ENCODE peak calls at places on chromosomes 16 and 17, in nine cellular contexts. N is ovary, S is left ventricle myocardium inferior, U is endodermal cell, X is prostate gland, M is upper lobe of right lung, C is lung, R is neural crest cell, P is mesothelial cell of epicardium. J is an unnamed sample.

GRCh38 chr16:85125570-85126382 is 13.5 kb upstream of the CIBAR2 start:
- DNase-seq in N (no peak), S (peak; percentile 67), U (no peak), X (no peak), M (no peak), C (no peak), R (no peak), P (no peak), J (no peak)

GRCh38 chr16:58377932-58378331 is 14.3 kb upstream of the GINS3 start:
- DNase-seq in N (no peak), S (no peak), U (no peak), X (no peak), M (no peak), C (no peak), R (no peak), P (no peak), J (no peak)

GRCh38 chr16:23378256-23378655 is 74.7 kb downstream of the COG7 start:
- DNase-seq in N (no peak), S (no peak), U (no peak), X (no peak), M (no peak), C (no peak), R (no peak), P (no peak), J (no peak)

GRCh38 chr16:11836653-11837244 is 14.6 kb downstream of the RSL1D1 start:
- DNase-seq in N (no peak), S (no peak), U (peak; percentile 66), X (no peak), M (no peak), C (no peak), R (no peak), P (no peak), J (peak; percentile 60)

GRCh38 chr17:74618446-74618845 is 5.1 kb downstream of the CD300E start:
- DNase-seq in N (no peak), S (no peak), U (no peak), X (no peak), M (no peak), C (no peak), R (no peak), P (no peak), J (no peak)

GRCh38 chr16:3518983-3519343 is 18.2 kb downstream of the CLUAP1 start:
- DNase-seq in N (no peak), S (no peak), U (no peak), X (no peak), M (no peak), C (no peak), R (no peak), P (no peak), J (no peak)

GRCh38 chr16:85579199-85579598 is 33.9 kb upstream of the GSE1 start:
- DNase-seq in N (no peak), S (no peak), U (peak; percentile 82), X (no peak), M (no peak), C (no peak), R (peak; percentile 48), P (no peak), J (no peak)

GRCh38 chr17:79036609-79037008 is 12.6 kb downstream of the C1QTNF1 start:
- DNase-seq in N (no peak), S (no peak), U (peak; percentile 17), X (no peak), M (no peak), C (no peak), R (no peak), P (no peak), J (peak; percentile 93)

GRCh38 chr17:74454197-74455024 is 12.0 kb upstream of the CD300A start:
- DNase-seq in N (peak; percentile 42), S (peak; percentile 95), U (peak; percentile 80), X (peak; percentile 92), M (peak; percentile 96), C (no peak), R (peak; percentile 80), P (peak; percentile 88), J (peak; percentile 87)

GRCh38 chr16:2370725-2371124 is 30.2 kb upstream of the ABCA3 start:
- DNase-seq in N (no peak), S (no peak), U (no peak), X (no peak), M (no peak), C (no peak), R (no peak), P (no peak), J (peak; percentile 14)

GRCh38 chr16:57386381-57386951 is 14.2 kb downstream of the CX3CL1 start:
- DNase-seq in N (no peak), S (no peak), U (no peak), X (no peak), M (no peak), C (no peak), R (no peak), P (no peak), J (no peak)

GRCh38 chr16:87330257-87330624 is 13.0 kb upstream of the C16orf95 start:
- DNase-seq in N (no peak), S (no peak), U (no peak), X (no peak), M (peak; percentile 45), C (no peak), R (no peak), P (no peak), J (no peak)

GRCh38 chr16:50616386-50616785 is 64.7 kb downstream of the SNX20 start:
- DNase-seq in N (no peak), S (no peak), U (no peak), X (no peak), M (no peak), C (no peak), R (no peak), P (no peak), J (no peak)

GRCh38 chr16:84115919-84116719 is 623 bp downstream of the MBTPS1 start:
- DNase-seq in N (peak; percentile 55), S (no peak), U (no peak), X (peak; percentile 41), M (no peak), C (peak; percentile 44), R (no peak), P (no peak), J (peak; percentile 52)
- TF ChIP-seq CTCF in N (no peak), S (peak; percentile 63), U (peak; percentile 73), X (no peak), M (peak; percentile 33), C (no peak), R (peak; percentile 58), P (no peak), J (peak; percentile 39)

GRCh38 chr17:80866050-80866793 is 125.4 kb upstream of the CHMP6 start:
- DNase-seq in N (peak; percentile 71), S (peak; percentile 59), U (peak; percentile 93), X (peak; percentile 44), M (no peak), C (peak; percentile 65), R (peak; percentile 83), P (peak; percentile 70), J (peak; percentile 76)
- TF ChIP-seq CTCF in N (peak; percentile 49), S (peak; percentile 86), U (peak; percentile 85), X (peak; percentile 64), M (peak; percentile 71), C (peak; percentile 39), R (peak; percentile 77), P (peak; percentile 75), J (peak; percentile 54)

GRCh38 chr17:28718317-28718672 is 627 bp upstream of the RAB34 start:
- DNase-seq in N (no peak), S (no peak), U (no peak), X (no peak), M (no peak), C (no peak), R (no peak), P (peak; percentile 55), J (no peak)

GRCh38 chr17:28718990-28719433 is 773 bp upstream of the RPL23A start:
- DNase-seq in N (no peak), S (no peak), U (no peak), X (no peak), M (no peak), C (no peak), R (peak; percentile 18), P (no peak), J (no peak)

GRCh38 chr17:28717578-28718316 is at the start of gene RAB34:
- DNase-seq in N (peak; percentile 86), S (peak; percentile 72), U (peak; percentile 99), X (peak; percentile 67), M (peak; percentile 92), C (peak; percentile 77), R (peak; percentile 73), P (peak; percentile 89), J (peak; percentile 90)

GRCh38 chr17:28722413-28723158 is 2.8 kb downstream of the RPL23A start:
- DNase-seq in N (no peak), S (no peak), U (no peak), X (no peak), M (no peak), C (no peak), R (no peak), P (no peak), J (no peak)

DNA sequence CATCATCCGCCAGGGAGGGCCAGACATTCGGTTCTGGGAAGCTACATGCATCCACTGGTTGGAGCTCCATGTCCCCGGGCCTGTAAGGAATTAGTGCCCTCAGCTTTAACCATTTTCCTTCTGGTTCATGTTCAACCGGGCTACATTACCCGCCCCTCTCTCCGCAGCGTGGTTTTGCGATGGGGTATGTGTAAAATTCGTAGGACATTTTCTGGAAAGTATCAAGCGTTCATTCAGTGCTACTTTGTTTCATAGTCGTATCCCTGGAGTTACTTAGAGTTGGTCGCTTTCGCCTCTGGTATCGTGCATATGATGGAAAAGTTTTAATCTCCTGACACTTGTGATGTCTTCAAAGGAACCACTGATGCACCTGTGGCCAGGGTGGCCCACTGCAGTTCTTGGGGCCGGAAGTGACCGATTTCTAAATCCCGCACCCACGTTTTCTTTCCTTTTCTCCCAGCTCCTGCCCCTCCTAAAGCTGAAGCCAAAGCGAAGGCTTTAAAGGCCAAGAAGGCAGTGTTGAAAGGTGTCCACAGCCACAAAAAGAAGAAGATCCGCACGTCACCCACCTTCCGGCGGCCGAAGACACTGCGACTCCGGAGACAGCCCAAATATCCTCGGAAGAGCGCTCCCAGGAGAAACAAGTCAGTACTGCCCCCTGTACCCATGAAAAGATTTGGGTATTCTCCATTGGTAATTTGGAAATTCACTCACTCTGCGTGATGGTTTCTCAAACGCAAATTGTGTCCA is 637 bp downstream of the RPL23A start:
- DNase-seq in N (no peak), S (no peak), U (no peak), X (no peak), M (no peak), C (no peak), R (no peak), P (no peak), J (no peak)
- TF ChIP-seq CTCF in N (no peak), S (no peak), U (peak; percentile 59), X (peak; percentile 13), M (no peak), C (no peak), R (peak; percentile 32), P (no peak), J (no peak)

DNA sequence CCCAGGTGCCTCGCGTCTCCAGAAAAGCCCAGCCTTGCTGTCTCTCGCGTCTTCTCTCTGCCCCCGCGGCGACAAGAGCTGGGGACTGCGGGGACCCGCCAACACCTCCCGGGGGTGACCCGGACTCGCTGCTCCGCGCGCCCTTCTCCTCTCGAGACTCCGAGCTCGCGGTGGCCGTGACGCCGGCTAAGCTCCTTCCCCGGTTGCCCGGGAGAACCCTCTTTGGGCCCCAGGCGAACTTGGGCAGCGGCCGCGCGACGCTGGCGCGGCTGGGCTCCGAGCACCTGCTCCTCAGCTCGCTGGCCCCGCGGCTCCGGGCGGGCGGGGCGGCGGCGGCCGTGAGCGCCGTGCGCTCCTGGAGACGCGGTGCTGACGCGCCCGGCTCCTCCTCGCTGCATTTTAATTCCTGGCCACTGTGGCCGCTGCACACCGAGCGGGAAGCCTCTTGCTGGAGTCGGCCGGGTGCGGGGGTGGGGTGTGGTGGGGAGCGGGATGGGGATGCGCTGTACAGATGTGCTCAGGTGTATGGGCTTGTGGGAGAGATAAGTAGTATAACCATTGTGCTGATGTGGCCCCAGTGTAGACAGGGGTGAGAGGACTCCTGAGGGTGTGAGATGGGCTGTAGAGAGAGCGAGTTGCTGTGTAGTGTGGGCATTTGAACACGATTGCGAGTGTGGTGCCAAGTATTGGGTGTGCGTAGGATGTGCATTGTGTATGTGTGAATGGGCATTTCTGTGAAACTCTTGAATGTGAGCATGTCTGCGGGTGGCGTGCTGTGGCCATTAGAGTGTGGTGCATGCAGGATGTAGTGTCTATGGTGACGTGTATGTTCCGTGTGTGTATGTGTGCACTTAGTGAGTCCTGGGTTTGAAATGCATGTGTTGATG is at the start of gene ASIC2:
- DNase-seq in N (no peak), S (no peak), U (peak; percentile 91), X (no peak), M (no peak), C (no peak), R (peak; percentile 8), P (peak; percentile 55), J (no peak)
- TF ChIP-seq CTCF in N (no peak), S (no peak), U (peak; percentile 27), X (no peak), M (no peak), C (no peak), R (peak; percentile 36), P (no peak), J (no peak)

J was measured in MCF 10A.